ENCODE peak calls at places on chromosomes 4 and X, in nine cellular contexts. One of them, this sample, is unnamed.

GRCh38 chrX:18789916-18790315 is 82.5 kb downstream of the PPEF1 start:
- DNase-seq in dorsolateral prefrontal cortex: no peak
- DNase-seq in pancreas: no peak
- DNase-seq in OCI-LY7: no peak
- DNase-seq in lower lobe of right lung: no peak
- DNase-seq in foreskin keratinocyte: no peak
- DNase-seq in SJCRH30: peak
- DNase-seq in fibroblast of lung: no peak
- DNase-seq in HCT116: no peak
- DNase-seq in this sample: no peak

GRCh38 chrX:103864886-103865534 is 33.0 kb upstream of the RAB9B start:
- DNase-seq in HCT116: no peak
- DNase-seq in fibroblast of lung: peak
- DNase-seq in SJCRH30: no peak
- DNase-seq in dorsolateral prefrontal cortex: no peak
- DNase-seq in lower lobe of right lung: no peak
- DNase-seq in OCI-LY7: no peak
- DNase-seq in pancreas: no peak
- DNase-seq in foreskin keratinocyte: no peak
- DNase-seq in this sample: no peak

GRCh38 chrX:2185341-2186082 is 315.3 kb downstream of the DHRSX start:
- DNase-seq in fibroblast of lung: no peak
- DNase-seq in lower lobe of right lung: no peak
- DNase-seq in SJCRH30: no peak
- DNase-seq in foreskin keratinocyte: no peak
- DNase-seq in OCI-LY7: peak
- DNase-seq in dorsolateral prefrontal cortex: no peak
- DNase-seq in pancreas: no peak
- DNase-seq in HCT116: no peak
- DNase-seq in this sample: no peak

GRCh38 chrX:8743126-8743732 is 11.3 kb upstream of the ANOS1 start:
- DNase-seq in HCT116: no peak
- DNase-seq in dorsolateral prefrontal cortex: peak
- DNase-seq in OCI-LY7: peak
- DNase-seq in fibroblast of lung: no peak
- DNase-seq in SJCRH30: peak
- DNase-seq in foreskin keratinocyte: no peak
- DNase-seq in pancreas: peak
- DNase-seq in lower lobe of right lung: peak
- DNase-seq in this sample: no peak

GRCh38 chr4:112082954-112083586 is 62.2 kb upstream of the FAM241A start:
- DNase-seq in HCT116: peak
- DNase-seq in lower lobe of right lung: no peak
- DNase-seq in pancreas: no peak
- DNase-seq in fibroblast of lung: peak
- DNase-seq in foreskin keratinocyte: peak
- DNase-seq in dorsolateral prefrontal cortex: no peak
- DNase-seq in SJCRH30: peak
- DNase-seq in OCI-LY7: no peak
- DNase-seq in this sample: no peak

GRCh38 chrX:31845003-31845402 is 773.2 kb upstream of the FTHL17 start:
- DNase-seq in OCI-LY7: no peak
- DNase-seq in SJCRH30: no peak
- DNase-seq in fibroblast of lung: peak
- DNase-seq in lower lobe of right lung: no peak
- DNase-seq in dorsolateral prefrontal cortex: no peak
- DNase-seq in pancreas: no peak
- DNase-seq in HCT116: no peak
- DNase-seq in foreskin keratinocyte: no peak
- DNase-seq in this sample: no peak

GRCh38 chr4:118834070-118834469 is 1.9 kb downstream of the SEC24D start:
- DNase-seq in pancreas: no peak
- DNase-seq in HCT116: no peak
- DNase-seq in OCI-LY7: no peak
- DNase-seq in fibroblast of lung: peak
- DNase-seq in dorsolateral prefrontal cortex: no peak
- DNase-seq in foreskin keratinocyte: no peak
- DNase-seq in lower lobe of right lung: no peak
- DNase-seq in SJCRH30: no peak
- DNase-seq in this sample: no peak

GRCh38 chr4:153138736-153139135 is 65.5 kb upstream of the TRIM2 start:
- DNase-seq in lower lobe of right lung: no peak
- DNase-seq in SJCRH30: no peak
- DNase-seq in foreskin keratinocyte: no peak
- DNase-seq in HCT116: no peak
- DNase-seq in fibroblast of lung: no peak
- DNase-seq in dorsolateral prefrontal cortex: peak
- DNase-seq in OCI-LY7: no peak
- DNase-seq in pancreas: no peak
- DNase-seq in this sample: peak

GRCh38 chr4:44679060-44679459 is 840 bp downstream of the GUF1 start:
- DNase-seq in OCI-LY7: peak
- DNase-seq in pancreas: no peak
- DNase-seq in HCT116: no peak
- DNase-seq in fibroblast of lung: no peak
- DNase-seq in lower lobe of right lung: no peak
- DNase-seq in foreskin keratinocyte: no peak
- DNase-seq in dorsolateral prefrontal cortex: no peak
- DNase-seq in SJCRH30: no peak
- DNase-seq in this sample: no peak
- H3K27ac ChIP-seq in OCI-LY7: peak
- H3K27ac ChIP-seq in pancreas: peak
- H3K27ac ChIP-seq in HCT116: peak
- H3K27ac ChIP-seq in fibroblast of lung: peak
- H3K27ac ChIP-seq in lower lobe of right lung: peak
- H3K27ac ChIP-seq in foreskin keratinocyte: peak
- H3K27ac ChIP-seq in dorsolateral prefrontal cortex: peak
- H3K27ac ChIP-seq in SJCRH30: peak
- H3K27ac ChIP-seq in this sample: no peak

GRCh38 chrX:72132456-72132855 is 741 bp upstream of the RTL5 start:
- DNase-seq in fibroblast of lung: no peak
- DNase-seq in lower lobe of right lung: no peak
- DNase-seq in pancreas: no peak
- DNase-seq in HCT116: no peak
- DNase-seq in OCI-LY7: no peak
- DNase-seq in foreskin keratinocyte: no peak
- DNase-seq in SJCRH30: no peak
- DNase-seq in dorsolateral prefrontal cortex: no peak
- DNase-seq in this sample: no peak

GRCh38 chrX:72130156-72130761 is 1.5 kb downstream of the RTL5 start:
- DNase-seq in foreskin keratinocyte: no peak
- DNase-seq in fibroblast of lung: no peak
- DNase-seq in HCT116: no peak
- DNase-seq in OCI-LY7: no peak
- DNase-seq in SJCRH30: no peak
- DNase-seq in lower lobe of right lung: no peak
- DNase-seq in dorsolateral prefrontal cortex: no peak
- DNase-seq in pancreas: no peak
- DNase-seq in this sample: no peak

GRCh38 chrX:72129661-72130060 is 2.1 kb downstream of the RTL5 start:
- DNase-seq in fibroblast of lung: no peak
- DNase-seq in OCI-LY7: no peak
- DNase-seq in SJCRH30: no peak
- DNase-seq in pancreas: no peak
- DNase-seq in HCT116: no peak
- DNase-seq in foreskin keratinocyte: no peak
- DNase-seq in lower lobe of right lung: no peak
- DNase-seq in dorsolateral prefrontal cortex: no peak
- DNase-seq in this sample: no peak

GRCh38 chrX:72130762-72131231 is 918 bp downstream of the RTL5 start:
- DNase-seq in OCI-LY7: no peak
- DNase-seq in HCT116: no peak
- DNase-seq in dorsolateral prefrontal cortex: no peak
- DNase-seq in pancreas: no peak
- DNase-seq in fibroblast of lung: no peak
- DNase-seq in foreskin keratinocyte: no peak
- DNase-seq in lower lobe of right lung: no peak
- DNase-seq in SJCRH30: no peak
- DNase-seq in this sample: peak

DNA sequence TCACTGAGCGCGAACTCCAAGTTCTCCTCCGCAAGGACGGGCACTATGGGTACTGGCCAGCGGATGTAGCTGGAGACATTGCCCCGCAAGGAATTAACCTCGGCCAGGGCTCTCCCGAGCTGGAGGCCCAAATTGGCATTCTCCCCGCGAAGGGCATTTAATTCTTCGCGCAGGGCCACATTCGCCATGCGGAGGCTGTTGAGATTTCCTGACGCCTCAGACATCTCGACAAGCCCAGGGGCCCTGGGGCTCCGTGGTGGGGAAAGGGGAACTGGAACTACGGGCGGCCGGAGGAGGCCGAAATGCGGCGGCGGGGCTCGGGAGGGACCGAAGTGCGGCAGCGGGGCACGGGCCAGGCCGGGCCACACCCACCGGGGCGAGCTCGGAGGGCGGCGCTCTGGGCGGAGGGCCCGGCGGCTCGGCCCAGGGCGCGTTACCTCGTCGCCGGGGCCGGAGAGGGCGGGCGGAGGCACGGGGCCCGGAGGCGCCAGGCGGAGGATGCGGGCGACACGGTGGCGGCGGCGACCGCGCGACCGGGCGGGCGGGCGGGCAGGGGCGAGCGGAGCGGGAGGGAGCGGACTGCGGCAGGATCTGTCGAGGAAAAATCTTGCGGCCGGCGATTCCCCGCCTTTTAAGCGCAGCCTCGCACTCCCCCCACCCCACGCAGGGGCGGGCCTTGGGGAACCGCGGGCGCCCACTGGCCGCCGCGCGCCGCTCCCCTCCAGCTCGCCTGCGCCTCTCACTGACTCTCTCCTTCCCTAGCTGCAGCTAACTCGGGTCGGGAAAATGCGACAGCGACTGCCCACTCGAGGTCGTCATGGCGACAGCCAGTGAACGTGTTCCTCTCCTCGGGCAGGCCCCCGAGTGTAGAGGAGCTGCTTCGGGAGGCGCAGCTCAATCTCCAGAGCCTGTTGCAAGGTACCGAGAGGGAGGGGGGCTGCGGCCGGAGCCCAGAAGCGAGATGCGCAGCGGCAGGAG is at the start of gene RTL5:
- DNase-seq in SJCRH30: peak
- DNase-seq in pancreas: peak
- DNase-seq in foreskin keratinocyte: no peak
- DNase-seq in dorsolateral prefrontal cortex: peak
- DNase-seq in HCT116: peak
- DNase-seq in OCI-LY7: no peak
- DNase-seq in fibroblast of lung: peak
- DNase-seq in lower lobe of right lung: peak
- DNase-seq in this sample: peak
- H3K27ac ChIP-seq in SJCRH30: no peak
- H3K27ac ChIP-seq in pancreas: no peak
- H3K27ac ChIP-seq in foreskin keratinocyte: no peak
- H3K27ac ChIP-seq in dorsolateral prefrontal cortex: peak
- H3K27ac ChIP-seq in HCT116: no peak
- H3K27ac ChIP-seq in OCI-LY7: no peak
- H3K27ac ChIP-seq in fibroblast of lung: no peak
- H3K27ac ChIP-seq in lower lobe of right lung: peak
- H3K27ac ChIP-seq in this sample: peak

GRCh38 chr4:148686449-148686848 is 244.2 kb upstream of the NR3C2 start:
- DNase-seq in SJCRH30: no peak
- DNase-seq in lower lobe of right lung: no peak
- DNase-seq in OCI-LY7: no peak
- DNase-seq in pancreas: no peak
- DNase-seq in dorsolateral prefrontal cortex: no peak
- DNase-seq in fibroblast of lung: no peak
- DNase-seq in HCT116: no peak
- DNase-seq in foreskin keratinocyte: no peak
- DNase-seq in this sample: no peak

GRCh38 chr4:148684638-148685037 is 242.4 kb upstream of the NR3C2 start:
- DNase-seq in foreskin keratinocyte: no peak
- DNase-seq in lower lobe of right lung: no peak
- DNase-seq in SJCRH30: no peak
- DNase-seq in HCT116: no peak
- DNase-seq in fibroblast of lung: no peak
- DNase-seq in dorsolateral prefrontal cortex: no peak
- DNase-seq in OCI-LY7: no peak
- DNase-seq in pancreas: no peak
- DNase-seq in this sample: no peak

GRCh38 chr4:148674891-148675290 is 232.7 kb upstream of the NR3C2 start:
- DNase-seq in HCT116: no peak
- DNase-seq in fibroblast of lung: no peak
- DNase-seq in SJCRH30: no peak
- DNase-seq in lower lobe of right lung: no peak
- DNase-seq in foreskin keratinocyte: no peak
- DNase-seq in pancreas: no peak
- DNase-seq in dorsolateral prefrontal cortex: no peak
- DNase-seq in OCI-LY7: no peak
- DNase-seq in this sample: no peak

GRCh38 chr4:148680884-148681283 is 238.7 kb upstream of the NR3C2 start:
- DNase-seq in SJCRH30: no peak
- DNase-seq in HCT116: no peak
- DNase-seq in OCI-LY7: no peak
- DNase-seq in pancreas: no peak
- DNase-seq in dorsolateral prefrontal cortex: no peak
- DNase-seq in fibroblast of lung: no peak
- DNase-seq in foreskin keratinocyte: no peak
- DNase-seq in lower lobe of right lung: no peak
- DNase-seq in this sample: no peak
- H3K27ac ChIP-seq in SJCRH30: no peak
- H3K27ac ChIP-seq in HCT116: no peak
- H3K27ac ChIP-seq in OCI-LY7: no peak
- H3K27ac ChIP-seq in pancreas: no peak
- H3K27ac ChIP-seq in dorsolateral prefrontal cortex: no peak
- H3K27ac ChIP-seq in fibroblast of lung: no peak
- H3K27ac ChIP-seq in foreskin keratinocyte: no peak
- H3K27ac ChIP-seq in lower lobe of right lung: no peak
- H3K27ac ChIP-seq in this sample: no peak

GRCh38 chr4:107473126-107473525 is 246.9 kb downstream of the PAPSS1 start:
- DNase-seq in fibroblast of lung: no peak
- DNase-seq in SJCRH30: no peak
- DNase-seq in dorsolateral prefrontal cortex: no peak
- DNase-seq in foreskin keratinocyte: no peak
- DNase-seq in OCI-LY7: no peak
- DNase-seq in HCT116: no peak
- DNase-seq in lower lobe of right lung: no peak
- DNase-seq in pancreas: no peak
- DNase-seq in this sample: no peak

GRCh38 chr4:107482546-107482945 is 237.5 kb downstream of the PAPSS1 start:
- DNase-seq in OCI-LY7: no peak
- DNase-seq in fibroblast of lung: no peak
- DNase-seq in dorsolateral prefrontal cortex: no peak
- DNase-seq in foreskin keratinocyte: no peak
- DNase-seq in lower lobe of right lung: no peak
- DNase-seq in pancreas: no peak
- DNase-seq in HCT116: no peak
- DNase-seq in SJCRH30: no peak
- DNase-seq in this sample: no peak

DNA sequence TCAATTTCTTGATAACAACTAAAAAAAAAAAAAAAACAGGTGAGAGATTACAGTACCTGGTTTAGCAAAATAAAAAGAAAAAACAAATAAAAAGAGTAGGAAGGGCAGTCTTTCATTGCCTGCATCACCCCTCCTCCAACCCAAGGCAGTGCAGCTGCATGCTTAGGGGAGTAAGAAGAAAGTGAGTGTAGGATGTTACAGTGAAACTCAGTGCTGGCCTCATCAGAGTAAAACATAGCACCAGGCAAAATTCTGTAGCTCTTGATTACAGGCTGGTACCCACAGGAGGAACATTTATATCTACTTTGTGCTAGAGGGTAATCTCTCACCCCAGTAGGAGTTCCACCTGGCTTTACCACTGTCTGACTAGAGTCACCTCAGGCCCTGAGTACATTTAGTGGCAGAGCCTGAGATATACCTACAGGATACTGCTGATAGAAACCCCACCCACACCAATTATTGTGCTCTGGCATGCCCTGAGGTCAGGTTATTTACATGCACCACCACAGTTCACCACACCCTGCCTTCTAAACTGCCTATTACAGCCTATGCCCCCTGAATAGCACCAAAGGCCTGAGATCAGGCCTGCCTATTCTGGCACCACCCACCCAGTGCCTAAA is 241.6 kb downstream of the PAPSS1 start:
- DNase-seq in SJCRH30: no peak
- DNase-seq in HCT116: no peak
- DNase-seq in dorsolateral prefrontal cortex: no peak
- DNase-seq in pancreas: no peak
- DNase-seq in lower lobe of right lung: no peak
- DNase-seq in OCI-LY7: no peak
- DNase-seq in foreskin keratinocyte: no peak
- DNase-seq in fibroblast of lung: no peak
- DNase-seq in this sample: no peak
- H3K27ac ChIP-seq in SJCRH30: no peak
- H3K27ac ChIP-seq in HCT116: no peak
- H3K27ac ChIP-seq in dorsolateral prefrontal cortex: no peak
- H3K27ac ChIP-seq in pancreas: no peak
- H3K27ac ChIP-seq in lower lobe of right lung: no peak
- H3K27ac ChIP-seq in OCI-LY7: no peak
- H3K27ac ChIP-seq in foreskin keratinocyte: no peak
- H3K27ac ChIP-seq in fibroblast of lung: no peak
- H3K27ac ChIP-seq in this sample: no peak

This sample was measured in caudate nucleus.